ENCODE peak calls at places on chromosomes 3 and 15, in four cellular contexts. One of them, this sample, is unnamed.

GRCh38 chr15:75151214-75152128 is 50.2 kb upstream of the C15orf39 start:
- DNase-seq in effector memory CD8-positive, alpha-beta T cell: no peak
- DNase-seq in Calu3: no peak
- DNase-seq in CD8-positive, alpha-beta memory T cell: no peak
- DNase-seq in this sample: no peak

GRCh38 chr15:80815076-80815475 is 35.9 kb downstream of the CEMIP start:
- DNase-seq in effector memory CD8-positive, alpha-beta T cell: no peak
- DNase-seq in CD8-positive, alpha-beta memory T cell: no peak
- DNase-seq in Calu3: no peak
- DNase-seq in this sample: no peak

GRCh38 chr3:77514766-77515165 is 474.9 kb downstream of the ROBO2 start:
- DNase-seq in effector memory CD8-positive, alpha-beta T cell: no peak
- DNase-seq in CD8-positive, alpha-beta memory T cell: no peak
- DNase-seq in Calu3: no peak
- DNase-seq in this sample: no peak

GRCh38 chr3:125398952-125399351 is 23.8 kb upstream of the ZNF148 start:
- DNase-seq in CD8-positive, alpha-beta memory T cell: no peak
- DNase-seq in effector memory CD8-positive, alpha-beta T cell: no peak
- DNase-seq in Calu3: peak
- DNase-seq in this sample: no peak

GRCh38 chr15:69422336-69422895 is 8.3 kb downstream of the KIF23 start:
- DNase-seq in CD8-positive, alpha-beta memory T cell: no peak
- DNase-seq in Calu3: no peak
- DNase-seq in effector memory CD8-positive, alpha-beta T cell: no peak
- DNase-seq in this sample: no peak

GRCh38 chr15:80090879-80091503 is 31.5 kb downstream of the ZFAND6 start:
- DNase-seq in Calu3: no peak
- DNase-seq in effector memory CD8-positive, alpha-beta T cell: no peak
- DNase-seq in CD8-positive, alpha-beta memory T cell: no peak
- DNase-seq in this sample: no peak

GRCh38 chr3:9833078-9833477 is 10.7 kb downstream of the RPUSD3 start:
- DNase-seq in effector memory CD8-positive, alpha-beta T cell: no peak
- DNase-seq in Calu3: no peak
- DNase-seq in CD8-positive, alpha-beta memory T cell: no peak
- DNase-seq in this sample: no peak

GRCh38 chr15:99416191-99417188 is 149.3 kb upstream of the MEF2A start:
- DNase-seq in Calu3: no peak
- DNase-seq in CD8-positive, alpha-beta memory T cell: no peak
- DNase-seq in effector memory CD8-positive, alpha-beta T cell: no peak
- DNase-seq in this sample: no peak

GRCh38 chr3:45191924-45192417 is 34.1 kb downstream of the TMEM158 start:
- DNase-seq in effector memory CD8-positive, alpha-beta T cell: no peak
- DNase-seq in CD8-positive, alpha-beta memory T cell: no peak
- DNase-seq in Calu3: no peak
- DNase-seq in this sample: no peak

GRCh38 chr15:96350884-96351639 is 20.6 kb downstream of the NR2F2 start:
- DNase-seq in CD8-positive, alpha-beta memory T cell: no peak
- DNase-seq in effector memory CD8-positive, alpha-beta T cell: no peak
- DNase-seq in Calu3: no peak
- DNase-seq in this sample: no peak